ENCODE peak calls at places on chromosomes 16 and 17, in five cellular contexts. V, N, Z, A and Y are unnamed samples.
A peak's percentile ranks its signal among the peaks of the same experiment; 100 is the strongest.

GRCh38 chr17:51653902-51654301 is 393.6 kb downstream of the UTP18 start:
- DNase-seq in V (no peak), N (no peak), Z (no peak), A (no peak), Y (no peak)

GRCh38 chr16:53611151-53611802 is 92.4 kb downstream of the RPGRIP1L start:
- DNase-seq in V (no peak), N (no peak), Z (no peak), A (no peak), Y (no peak)

GRCh38 chr16:65754799-65755691 is 611.4 kb upstream of the CDH5 start:
- DNase-seq in V (no peak), N (no peak), Z (no peak), A (no peak), Y (no peak)

GRCh38 chr17:27566673-27567562 is 64.1 kb upstream of the LGALS9 start:
- DNase-seq in V (no peak), N (peak; percentile 63), Z (no peak), A (no peak), Y (no peak)

GRCh38 chr17:72446525-72447250 is 325.9 kb downstream of the SOX9 start:
- DNase-seq in V (no peak), N (peak; percentile 39), Z (no peak), A (no peak), Y (no peak)

GRCh38 chr16:50302472-50303005 is 36.2 kb downstream of the ADCY7 start:
- DNase-seq in V (no peak), N (no peak), Z (no peak), A (no peak), Y (peak; percentile 15)

GRCh38 chr16:27430923-27431484 is 29.0 kb downstream of the IL21R start:
- DNase-seq in V (no peak), N (peak; percentile 69), Z (no peak), A (no peak), Y (no peak)

GRCh38 chr17:9187828-9188227 is 166.5 kb downstream of the NTN1 start:
- DNase-seq in V (no peak), N (no peak), Z (no peak), A (no peak), Y (no peak)

GRCh38 chr17:35700157-35700556 is 31.3 kb upstream of the RASL10B start:
- DNase-seq in V (no peak), N (peak; percentile 11), Z (no peak), A (no peak), Y (no peak)

GRCh38 chr16:52435573-52435972 is 111.4 kb downstream of the TOX3 start:
- DNase-seq in V (no peak), N (no peak), Z (no peak), A (no peak), Y (no peak)

GRCh38 chr16:88359008-88359407 is 23.8 kb upstream of the ZNF469 start:
- DNase-seq in V (no peak), N (no peak), Z (no peak), A (no peak), Y (no peak)

GRCh38 chr17:57553991-57554825 is 190.9 kb downstream of the CCDC182 start:
- DNase-seq in V (no peak), N (peak; percentile 71), Z (no peak), A (no peak), Y (no peak)

GRCh38 chr17:16298140-16298662 is 55.1 kb downstream of the CENPV start:
- DNase-seq in V (no peak), N (no peak), Z (no peak), A (no peak), Y (no peak)

GRCh38 chr16:67910162-67910561 is 17.1 kb downstream of the PSKH1 start:
- DNase-seq in V (no peak), N (peak; percentile 86), Z (no peak), A (no peak), Y (no peak)

GRCh38 chr16:53207810-53208752 is 153.3 kb downstream of the CHD9 start:
- DNase-seq in V (peak; percentile 7), N (peak; percentile 89), Z (peak; percentile 28), A (no peak), Y (peak; percentile 38)

GRCh38 chr17:43900183-43900857 is 7.0 kb downstream of the MPP2 start:
- DNase-seq in V (peak; percentile 76), N (peak; percentile 77), Z (peak; percentile 66), A (peak; percentile 91), Y (peak; percentile 69)

GRCh38 chr16:28935924-28936783 is 4.4 kb downstream of the CD19 start:
- DNase-seq in V (peak; percentile 75), N (peak; percentile 85), Z (peak; percentile 56), A (peak; percentile 85), Y (peak; percentile 83)

GRCh38 chr17:48500435-48501426 is 30.1 kb downstream of the HOXB1 start:
- DNase-seq in V (no peak), N (no peak), Z (no peak), A (no peak), Y (no peak)

GRCh38 chr17:4903051-4903818 is at the start of gene CHRNE:
- DNase-seq in V (peak; percentile 71), N (peak; percentile 90), Z (peak; percentile 53), A (no peak), Y (no peak)

GRCh38 chr16:56812884-56813283 is 52.1 kb upstream of the SLC12A3 start:
- DNase-seq in V (no peak), N (peak; percentile 62), Z (no peak), A (no peak), Y (no peak)

GRCh38 chr16:76653390-76654026 is 376.3 kb downstream of the CNTNAP4 start:
- DNase-seq in V (no peak), N (peak; percentile 38), Z (no peak), A (no peak), Y (no peak)

GRCh38 chr16:31273187-31273586 is 13.4 kb downstream of the ITGAM start:
- DNase-seq in V (no peak), N (no peak), Z (no peak), A (no peak), Y (no peak)

GRCh38 chr17:41635121-41636097 is 11.0 kb upstream of the KRT17 start:
- DNase-seq in V (no peak), N (no peak), Z (no peak), A (peak; percentile 48), Y (no peak)

GRCh38 chr17:56694825-56695224 is 101.3 kb downstream of the NOG start:
- DNase-seq in V (no peak), N (no peak), Z (no peak), A (no peak), Y (no peak)

GRCh38 chr17:10733666-10734065 is 3.8 kb upstream of the TMEM220 start:
- DNase-seq in V (no peak), N (no peak), Z (no peak), A (no peak), Y (no peak)